ENCODE peak calls at places on chromosomes 4 and X, in six cellular contexts. F, X, S, R, G and A are unnamed samples.

GRCh38 chr4:54560513-54560912 is 97.2 kb upstream of the KIT start:
- DNase-seq in F (no peak), X (no peak), S (no peak), R (no peak), G (no peak), A (no peak)

GRCh38 chrX:153353416-153353815 is 19.5 kb downstream of the ZNF275 start:
- DNase-seq in F (no peak), X (no peak), S (no peak), R (no peak), G (no peak), A (peak; percentile 27)

GRCh38 chr4:106650701-106651100 is 282.1 kb upstream of the GIMD1 start:
- DNase-seq in F (no peak), X (no peak), S (no peak), R (no peak), G (no peak), A (no peak)

GRCh38 chr4:8856835-8857590 is 14.6 kb downstream of the HMX1 start:
- DNase-seq in F (peak; percentile 81), X (no peak), S (no peak), R (no peak), G (no peak), A (no peak)

GRCh38 chrX:136646602-136647239 is 1.2 kb upstream of the CD40LG start:
- DNase-seq in F (no peak), X (no peak), S (no peak), R (no peak), G (no peak), A (no peak)

GRCh38 chr4:16158504-16158852 is 67.8 kb downstream of the TAPT1 start:
- DNase-seq in F (no peak), X (no peak), S (no peak), R (no peak), G (no peak), A (no peak)

GRCh38 chr4:16508968-16509367 is 282.7 kb upstream of the TAPT1 start:
- DNase-seq in F (no peak), X (no peak), S (no peak), R (no peak), G (no peak), A (no peak)

GRCh38 chr4:154421618-154422017 is 70.0 kb downstream of the DCHS2 start:
- DNase-seq in F (no peak), X (no peak), S (no peak), R (no peak), G (no peak), A (no peak)

GRCh38 chrX:107683124-107683895 is 55.0 kb downstream of the PRPS1 start:
- DNase-seq in F (no peak), X (no peak), S (peak; percentile 81), R (no peak), G (no peak), A (no peak)

GRCh38 chr4:96974295-96974694 is 1134.4 kb downstream of the PDHA2 start:
- DNase-seq in F (no peak), X (no peak), S (no peak), R (no peak), G (no peak), A (no peak)

GRCh38 chr4:14000091-14000814 is 372.7 kb upstream of the BOD1L1 start:
- DNase-seq in F (no peak), X (no peak), S (no peak), R (no peak), G (no peak), A (no peak)

GRCh38 chr4:38109896-38110295 is 149.7 kb downstream of the PTTG2 start:
- DNase-seq in F (peak; percentile 64), X (no peak), S (no peak), R (no peak), G (peak; percentile 69), A (peak; percentile 39)

GRCh38 chr4:152578670-152579069 is 42.8 kb upstream of the FBXW7 start:
- DNase-seq in F (no peak), X (no peak), S (no peak), R (no peak), G (no peak), A (no peak)